ENCODE peak calls at places on chromosomes 11 and 22, in ten cellular contexts. J is AG10803; L is CD8-positive, alpha-beta memory T cell; X is amygdala; K is cardiac fibroblast; W is A172; F is central memory CD4-positive, alpha-beta T cell; B is heart right ventricle; D is natural killer cell; I is B cell. Y is an unnamed sample.

GRCh38 chr11:10500263-10500601 is 40.8 kb downstream of the RNF141 start:
- DNase-seq in J (no peak), L (no peak), X (no peak), K (no peak), W (no peak), F (no peak), B (no peak), D (no peak), I (no peak), Y (no peak)

GRCh38 chr11:35511666-35512065 is 13.8 kb downstream of the PAMR1 start:
- DNase-seq in J (peak), L (no peak), X (no peak), K (peak), W (peak), F (no peak), B (no peak), D (no peak), I (no peak), Y (no peak)

GRCh38 chr22:39493759-39494158 is 8.3 kb upstream of the MIEF1 start:
- DNase-seq in J (peak), L (no peak), X (no peak), K (peak), W (peak), F (no peak), B (no peak), D (no peak), I (no peak), Y (no peak)

GRCh38 chr11:31855466-31855865 is 44.3 kb upstream of the PAX6 start:
- DNase-seq in J (no peak), L (no peak), X (no peak), K (no peak), W (no peak), F (no peak), B (no peak), D (no peak), I (no peak), Y (no peak)

GRCh38 chr22:45932066-45932465 is 44.9 kb downstream of the WNT7B start:
- DNase-seq in J (peak), L (no peak), X (no peak), K (peak), W (peak), F (no peak), B (no peak), D (no peak), I (no peak), Y (no peak)

GRCh38 chr11:557328-558132 is 3.0 kb downstream of the LMNTD2 start:
- DNase-seq in J (no peak), L (no peak), X (no peak), K (no peak), W (no peak), F (no peak), B (no peak), D (no peak), I (no peak), Y (no peak)

GRCh38 chr11:111676878-111677585 is 74.8 kb downstream of the SIK2 start:
- DNase-seq in J (peak), L (no peak), X (no peak), K (peak), W (peak), F (no peak), B (no peak), D (no peak), I (no peak), Y (no peak)

GRCh38 chr11:67290801-67291200 is 1.7 kb downstream of the ANKRD13D start:
- DNase-seq in J (peak), L (no peak), X (no peak), K (peak), W (no peak), F (no peak), B (no peak), D (no peak), I (no peak), Y (no peak)

GRCh38 chr11:26931248-26931631 is 62.7 kb upstream of the FIBIN start:
- DNase-seq in J (peak), L (no peak), X (no peak), K (peak), W (no peak), F (no peak), B (peak), D (no peak), I (no peak), Y (no peak)

GRCh38 chr11:3796796-3797328 is 492 bp downstream of the NUP98 start:
- DNase-seq in J (no peak), L (no peak), X (no peak), K (no peak), W (no peak), F (no peak), B (no peak), D (no peak), I (no peak), Y (no peak)

GRCh38 chr22:49659924-49660315 is 167.8 kb downstream of the BRD1 start:
- DNase-seq in J (no peak), L (no peak), X (no peak), K (no peak), W (no peak), F (no peak), B (no peak), D (no peak), I (no peak), Y (no peak)

GRCh38 chr11:96337541-96338530 is 5.2 kb downstream of the MAML2 start:
- DNase-seq in J (peak), L (peak), X (no peak), K (peak), W (no peak), F (peak), B (no peak), D (no peak), I (peak), Y (peak)

GRCh38 chr11:841981-842369 is 354 bp downstream of the POLR2L start:
- DNase-seq in J (no peak), L (no peak), X (no peak), K (no peak), W (no peak), F (no peak), B (no peak), D (no peak), I (no peak), Y (no peak)

GRCh38 chr11:29125621-29126020 is 891.2 kb downstream of the KCNA4 start:
- DNase-seq in J (peak), L (no peak), X (no peak), K (no peak), W (no peak), F (no peak), B (no peak), D (no peak), I (no peak), Y (no peak)

GRCh38 chr11:31997955-31998354 is 92.9 kb upstream of the RCN1 start:
- DNase-seq in J (no peak), L (no peak), X (no peak), K (no peak), W (no peak), F (no peak), B (no peak), D (no peak), I (no peak), Y (no peak)

GRCh38 chr11:79237676-79238075 is 203.2 kb downstream of the TENM4 start:
- DNase-seq in J (peak), L (no peak), X (no peak), K (peak), W (no peak), F (no peak), B (peak), D (no peak), I (no peak), Y (no peak)

GRCh38 chr11:130170345-130170744 is 10.8 kb downstream of the ST14 start:
- DNase-seq in J (no peak), L (no peak), X (no peak), K (no peak), W (no peak), F (no peak), B (no peak), D (no peak), I (no peak), Y (no peak)

GRCh38 chr11:57458410-57459111 is 1.8 kb upstream of the RTN4RL2 start:
- DNase-seq in J (no peak), L (peak), X (no peak), K (peak), W (no peak), F (peak), B (peak), D (peak), I (peak), Y (no peak)

GRCh38 chr22:34111210-34111824 is 191.0 kb upstream of the LARGE1 start:
- DNase-seq in J (peak), L (peak), X (no peak), K (peak), W (peak), F (no peak), B (peak), D (no peak), I (peak), Y (no peak)

Y was measured in T-helper 22 cell.